ENCODE peak calls at places on chromosomes 6 and 20, in four cellular contexts. W, Q, U and Z are unnamed samples.

GRCh38 chr6:13351271-13351670 is 22.9 kb upstream of the TBC1D7 start:
- DNase-seq in W (peak), Q (no peak), U (no peak), Z (no peak)

GRCh38 chr6:67606905-67607828 is 1027.9 kb upstream of the ADGRB3 start:
- DNase-seq in W (no peak), Q (no peak), U (no peak), Z (no peak)

GRCh38 chr20:23122959-23123655 is 37.0 kb upstream of the CD93 start:
- DNase-seq in W (no peak), Q (no peak), U (peak), Z (no peak)

GRCh38 chr20:31713312-31714049 is 9.2 kb downstream of the BCL2L1 start:
- DNase-seq in W (no peak), Q (peak), U (peak), Z (no peak)

GRCh38 chr6:29531668-29532067 is 27.9 kb downstream of the UBD start:
- DNase-seq in W (no peak), Q (no peak), U (no peak), Z (no peak)

GRCh38 chr6:169289671-169290408 is 36.2 kb upstream of the THBS2 start:
- DNase-seq in W (no peak), Q (peak), U (no peak), Z (no peak)

GRCh38 chr20:32490942-32491763 is 94.0 kb downstream of the NOL4L start:
- DNase-seq in W (no peak), Q (no peak), U (peak), Z (no peak)

GRCh38 chr6:19999319-20000191 is 162.4 kb downstream of the ID4 start:
- DNase-seq in W (no peak), Q (no peak), U (no peak), Z (no peak)

GRCh38 chr20:50246367-50247195 is 56.0 kb downstream of the CEBPB start:
- DNase-seq in W (no peak), Q (no peak), U (no peak), Z (peak)
- H3K27ac ChIP-seq in W (no peak), Q (no peak), U (peak), Z (no peak)

GRCh38 chr20:51371720-51372119 is 170.8 kb downstream of the NFATC2 start:
- DNase-seq in W (no peak), Q (no peak), U (no peak), Z (no peak)
- H3K27ac ChIP-seq in W (no peak), Q (no peak), U (no peak), Z (no peak)

GRCh38 chr6:43613721-43614395 is 15.2 kb downstream of the GTPBP2 start:
- DNase-seq in W (no peak), Q (no peak), U (no peak), Z (no peak)
- H3K27ac ChIP-seq in W (no peak), Q (no peak), U (no peak), Z (no peak)

GRCh38 chr6:32152414-32153251 is 894 bp upstream of the PRRT1 start:
- DNase-seq in W (no peak), Q (peak), U (no peak), Z (peak)
- H3K27ac ChIP-seq in W (peak), Q (peak), U (peak), Z (peak)

GRCh38 chr20:51326241-51326819 is 216.2 kb downstream of the NFATC2 start:
- DNase-seq in W (peak), Q (peak), U (no peak), Z (peak)
- H3K27ac ChIP-seq in W (no peak), Q (no peak), U (no peak), Z (no peak)

GRCh38 chr6:17879224-17879623 is 108.2 kb downstream of the KIF13A start:
- DNase-seq in W (no peak), Q (no peak), U (no peak), Z (no peak)
- H3K27ac ChIP-seq in W (no peak), Q (no peak), U (no peak), Z (no peak)